ENCODE peak calls at places on chromosomes 4 and X, in ten cellular contexts. W, H, U, T, M, R, B, I, V and G are unnamed samples.

GRCh38 chrX:70554081-70554480 is 109.4 kb downstream of the DLG3 start:
- DNase-seq in M (no peak), R (no peak), V (peak), I (no peak), B (no peak), T (no peak), W (no peak), H (peak), U (peak), G (no peak)

GRCh38 chrX:672931-673330 is 42.3 kb downstream of the SHOX start:
- DNase-seq in V (no peak), W (no peak), R (no peak), I (no peak), B (no peak), H (no peak), M (no peak), U (no peak), T (no peak), G (no peak)

GRCh38 chrX:27336466-27337091 is 126.6 kb downstream of the PPP4R3C start:
- DNase-seq in B (no peak), W (no peak), T (peak), V (peak), U (peak), R (no peak), M (no peak), I (peak), H (peak), G (no peak)

GRCh38 chr4:185522451-185522850 is 12.9 kb downstream of the PDLIM3 start:
- DNase-seq in H (no peak), T (no peak), M (no peak), V (no peak), W (no peak), B (no peak), I (no peak), R (no peak), U (no peak), G (no peak)

GRCh38 chr4:94036964-94037363 is 170.7 kb upstream of the SMARCAD1 start:
- DNase-seq in T (no peak), V (no peak), R (no peak), I (no peak), M (no peak), U (no peak), W (no peak), H (no peak), B (no peak), G (no peak)

GRCh38 chr4:77156533-77156911 is 485 bp upstream of the CCNG2 start:
- DNase-seq in H (peak), V (peak), U (peak), B (peak), T (peak), R (peak), M (peak), W (peak), I (peak), G (peak)

GRCh38 chrX:104284407-104285000 is 29.8 kb upstream of the ESX1 start:
- DNase-seq in W (no peak), M (no peak), H (no peak), B (no peak), V (no peak), T (no peak), I (no peak), U (no peak), R (no peak), G (no peak)

GRCh38 chr4:114217150-114217817 is 237.8 kb upstream of the ARSJ start:
- DNase-seq in H (no peak), T (no peak), V (no peak), B (no peak), U (no peak), R (no peak), M (no peak), I (no peak), W (no peak), G (no peak)

GRCh38 chr4:108292229-108292628 is 123.5 kb upstream of the LEF1 start:
- DNase-seq in T (no peak), V (no peak), W (no peak), H (no peak), B (no peak), I (no peak), M (no peak), U (no peak), R (no peak), G (no peak)

GRCh38 chrX:123923211-123923610 is 38.3 kb upstream of the STAG2 start:
- DNase-seq in I (no peak), B (no peak), V (no peak), W (no peak), U (no peak), R (no peak), H (no peak), M (no peak), T (no peak), G (no peak)

GRCh38 chrX:154693394-154693793 is 40.0 kb upstream of the CTAG2 start:
- DNase-seq in M (no peak), V (no peak), R (no peak), H (no peak), T (no peak), W (no peak), B (no peak), I (no peak), U (no peak), G (no peak)

GRCh38 chr4:8099981-8100464 is 58.6 kb downstream of the ABLIM2 start:
- DNase-seq in B (no peak), T (no peak), V (no peak), M (no peak), U (peak), I (no peak), W (no peak), R (no peak), H (no peak), G (no peak)

GRCh38 chr4:5759236-5760075 is 48.5 kb downstream of the EVC start:
- DNase-seq in W (no peak), B (no peak), T (no peak), U (no peak), H (no peak), I (no peak), M (no peak), V (no peak), R (no peak), G (no peak)

GRCh38 chr4:166735553-166735952 is 498.7 kb downstream of the SPOCK3 start:
- DNase-seq in B (no peak), T (no peak), W (no peak), U (no peak), H (no peak), R (no peak), M (no peak), I (no peak), V (no peak), G (no peak)

GRCh38 chr4:143558823-143559756 is 45.6 kb downstream of the SMARCA5 start:
- DNase-seq in I (peak), B (peak), T (peak), V (peak), R (peak), M (peak), H (peak), W (no peak), U (peak), G (peak)

GRCh38 chr4:15754323-15754722 is 23.8 kb upstream of the CD38 start:
- DNase-seq in M (no peak), B (no peak), R (peak), V (no peak), W (no peak), I (no peak), U (peak), H (no peak), T (peak), G (no peak)